ENCODE peak calls at places on chromosome 5, in six cellular contexts. One of them, this sample, is unnamed.

GRCh38 chr5:34412769-34413168 is 243.4 kb upstream of the RAI14 start:
- DNase-seq in heart left ventricle: no peak
- DNase-seq in psoas muscle: no peak
- DNase-seq in transverse colon: no peak
- DNase-seq in epithelial cell of esophagus: no peak
- DNase-seq in cardiac fibroblast: no peak
- DNase-seq in this sample: no peak

GRCh38 chr5:174481737-174482136 is 242.6 kb upstream of the MSX2 start:
- DNase-seq in epithelial cell of esophagus: no peak
- DNase-seq in heart left ventricle: no peak
- DNase-seq in cardiac fibroblast: no peak
- DNase-seq in psoas muscle: no peak
- DNase-seq in transverse colon: no peak
- DNase-seq in this sample: no peak

GRCh38 chr5:54329731-54330709 is 19.6 kb upstream of the ARL15 start:
- DNase-seq in cardiac fibroblast: peak; percentile 79
- DNase-seq in transverse colon: no peak
- DNase-seq in epithelial cell of esophagus: peak; percentile 83
- DNase-seq in psoas muscle: no peak
- DNase-seq in heart left ventricle: no peak
- DNase-seq in this sample: peak; percentile 85

GRCh38 chr5:57783693-57784092 is 301.1 kb upstream of the ACTBL2 start:
- DNase-seq in epithelial cell of esophagus: no peak
- DNase-seq in transverse colon: no peak
- DNase-seq in heart left ventricle: no peak
- DNase-seq in cardiac fibroblast: peak; percentile 24
- DNase-seq in psoas muscle: no peak
- DNase-seq in this sample: no peak

GRCh38 chr5:90305022-90305720 is 104.4 kb downstream of the CETN3 start:
- DNase-seq in epithelial cell of esophagus: no peak
- DNase-seq in psoas muscle: no peak
- DNase-seq in cardiac fibroblast: no peak
- DNase-seq in heart left ventricle: no peak
- DNase-seq in transverse colon: no peak
- DNase-seq in this sample: no peak

GRCh38 chr5:119373449-119373858 is 17.6 kb downstream of the TNFAIP8 start:
- DNase-seq in psoas muscle: no peak
- DNase-seq in heart left ventricle: no peak
- DNase-seq in epithelial cell of esophagus: no peak
- DNase-seq in cardiac fibroblast: no peak
- DNase-seq in transverse colon: no peak
- DNase-seq in this sample: no peak

GRCh38 chr5:431001-431710 is 11.8 kb upstream of the EXOC3 start:
- DNase-seq in transverse colon: peak; percentile 69
- DNase-seq in heart left ventricle: peak; percentile 62
- DNase-seq in epithelial cell of esophagus: peak; percentile 26
- DNase-seq in cardiac fibroblast: peak; percentile 59
- DNase-seq in psoas muscle: no peak
- DNase-seq in this sample: no peak

GRCh38 chr5:178305801-178306200 is 73.2 kb upstream of the PHYKPL start:
- DNase-seq in epithelial cell of esophagus: no peak
- DNase-seq in transverse colon: no peak
- DNase-seq in psoas muscle: no peak
- DNase-seq in cardiac fibroblast: no peak
- DNase-seq in heart left ventricle: no peak
- DNase-seq in this sample: no peak

GRCh38 chr5:31463341-31463740 is 68.6 kb downstream of the DROSHA start:
- DNase-seq in epithelial cell of esophagus: no peak
- DNase-seq in heart left ventricle: no peak
- DNase-seq in psoas muscle: no peak
- DNase-seq in cardiac fibroblast: peak; percentile 45
- DNase-seq in transverse colon: no peak
- DNase-seq in this sample: no peak

GRCh38 chr5:67166460-67166871 is 30.1 kb downstream of the CD180 start:
- DNase-seq in transverse colon: peak; percentile 70
- DNase-seq in heart left ventricle: peak; percentile 84
- DNase-seq in cardiac fibroblast: no peak
- DNase-seq in psoas muscle: peak; percentile 66
- DNase-seq in epithelial cell of esophagus: peak; percentile 30
- DNase-seq in this sample: no peak

GRCh38 chr5:37814699-37815098 is 25.1 kb downstream of the GDNF start:
- DNase-seq in heart left ventricle: no peak
- DNase-seq in epithelial cell of esophagus: peak; percentile 81
- DNase-seq in transverse colon: no peak
- DNase-seq in cardiac fibroblast: no peak
- DNase-seq in psoas muscle: no peak
- DNase-seq in this sample: peak; percentile 58

GRCh38 chr5:123134653-123135181 is 45.7 kb downstream of the PRDM6 start:
- DNase-seq in cardiac fibroblast: no peak
- DNase-seq in transverse colon: no peak
- DNase-seq in heart left ventricle: no peak
- DNase-seq in psoas muscle: no peak
- DNase-seq in epithelial cell of esophagus: no peak
- DNase-seq in this sample: no peak

GRCh38 chr5:113122053-113122452 is 145.5 kb downstream of the DCP2 start:
- DNase-seq in cardiac fibroblast: peak; percentile 89
- DNase-seq in psoas muscle: peak; percentile 55
- DNase-seq in heart left ventricle: no peak
- DNase-seq in transverse colon: no peak
- DNase-seq in epithelial cell of esophagus: peak; percentile 93
- DNase-seq in this sample: no peak

GRCh38 chr5:40853632-40854192 is 12.5 kb downstream of the CARD6 start:
- DNase-seq in transverse colon: no peak
- DNase-seq in epithelial cell of esophagus: peak; percentile 39
- DNase-seq in heart left ventricle: no peak
- DNase-seq in cardiac fibroblast: no peak
- DNase-seq in psoas muscle: no peak
- DNase-seq in this sample: no peak

GRCh38 chr5:90446961-90447360 is 27.6 kb downstream of the MBLAC2 start:
- DNase-seq in transverse colon: no peak
- DNase-seq in psoas muscle: no peak
- DNase-seq in heart left ventricle: no peak
- DNase-seq in cardiac fibroblast: peak; percentile 58
- DNase-seq in epithelial cell of esophagus: no peak
- DNase-seq in this sample: no peak

GRCh38 chr5:115262405-115263247 is at the start of gene PGGT1B:
- DNase-seq in psoas muscle: peak; percentile 77
- DNase-seq in transverse colon: peak; percentile 77
- DNase-seq in cardiac fibroblast: peak; percentile 73
- DNase-seq in heart left ventricle: peak; percentile 88
- DNase-seq in epithelial cell of esophagus: peak; percentile 63
- DNase-seq in this sample: peak; percentile 41

GRCh38 chr5:170265527-170265926 is 32.0 kb downstream of the LCP2 start:
- DNase-seq in heart left ventricle: no peak
- DNase-seq in transverse colon: no peak
- DNase-seq in epithelial cell of esophagus: no peak
- DNase-seq in cardiac fibroblast: peak; percentile 50
- DNase-seq in psoas muscle: peak; percentile 30
- DNase-seq in this sample: no peak

GRCh38 chr5:50550274-50550673 is 109.2 kb upstream of the EMB start:
- DNase-seq in heart left ventricle: no peak
- DNase-seq in epithelial cell of esophagus: no peak
- DNase-seq in psoas muscle: no peak
- DNase-seq in transverse colon: no peak
- DNase-seq in cardiac fibroblast: no peak
- DNase-seq in this sample: no peak

GRCh38 chr5:100667021-100667671 is 132.0 kb downstream of the FAM174A start:
- DNase-seq in cardiac fibroblast: peak; percentile 87
- DNase-seq in epithelial cell of esophagus: peak; percentile 93
- DNase-seq in psoas muscle: no peak
- DNase-seq in transverse colon: no peak
- DNase-seq in heart left ventricle: no peak
- DNase-seq in this sample: no peak

GRCh38 chr5:42268630-42269029 is 154.6 kb upstream of the GHR start:
- DNase-seq in epithelial cell of esophagus: peak; percentile 5
- DNase-seq in heart left ventricle: no peak
- DNase-seq in cardiac fibroblast: no peak
- DNase-seq in psoas muscle: no peak
- DNase-seq in transverse colon: no peak
- DNase-seq in this sample: no peak

GRCh38 chr5:172504736-172505402 is 50.5 kb upstream of the SH3PXD2B start:
- DNase-seq in psoas muscle: peak; percentile 40
- DNase-seq in transverse colon: peak; percentile 19
- DNase-seq in epithelial cell of esophagus: no peak
- DNase-seq in heart left ventricle: peak; percentile 69
- DNase-seq in cardiac fibroblast: peak; percentile 85
- DNase-seq in this sample: no peak

GRCh38 chr5:93581738-93582414 is 857 bp upstream of the NR2F1-AS1 start:
- DNase-seq in psoas muscle: no peak
- DNase-seq in epithelial cell of esophagus: peak; percentile 34
- DNase-seq in transverse colon: no peak
- DNase-seq in cardiac fibroblast: peak; percentile 86
- DNase-seq in heart left ventricle: no peak
- DNase-seq in this sample: no peak

GRCh38 chr5:178380086-178380485 is 147.5 kb upstream of the PHYKPL start:
- DNase-seq in cardiac fibroblast: no peak
- DNase-seq in transverse colon: no peak
- DNase-seq in heart left ventricle: peak; percentile 7
- DNase-seq in psoas muscle: no peak
- DNase-seq in epithelial cell of esophagus: no peak
- DNase-seq in this sample: no peak

GRCh38 chr5:61394078-61394701 is 62.1 kb downstream of the ZSWIM6 start:
- DNase-seq in psoas muscle: no peak
- DNase-seq in heart left ventricle: no peak
- DNase-seq in cardiac fibroblast: no peak
- DNase-seq in transverse colon: no peak
- DNase-seq in epithelial cell of esophagus: no peak
- DNase-seq in this sample: no peak

GRCh38 chr5:34652916-34653315 is 3.2 kb upstream of the RAI14 start:
- DNase-seq in psoas muscle: no peak
- DNase-seq in cardiac fibroblast: peak; percentile 80
- DNase-seq in epithelial cell of esophagus: no peak
- DNase-seq in heart left ventricle: no peak
- DNase-seq in transverse colon: no peak
- DNase-seq in this sample: no peak

GRCh38 chr5:98750693-98751092 is 22.8 kb upstream of the RGMB start:
- DNase-seq in psoas muscle: no peak
- DNase-seq in heart left ventricle: no peak
- DNase-seq in transverse colon: no peak
- DNase-seq in cardiac fibroblast: peak; percentile 38
- DNase-seq in epithelial cell of esophagus: peak; percentile 40
- DNase-seq in this sample: no peak
- TF ChIP-seq CTCF in psoas muscle: no peak
- TF ChIP-seq CTCF in heart left ventricle: peak; percentile 15
- TF ChIP-seq CTCF in transverse colon: peak; percentile 23
- TF ChIP-seq CTCF in cardiac fibroblast: peak; percentile 57
- TF ChIP-seq CTCF in epithelial cell of esophagus: peak; percentile 60
- TF ChIP-seq CTCF in this sample: peak; percentile 39

DNA sequence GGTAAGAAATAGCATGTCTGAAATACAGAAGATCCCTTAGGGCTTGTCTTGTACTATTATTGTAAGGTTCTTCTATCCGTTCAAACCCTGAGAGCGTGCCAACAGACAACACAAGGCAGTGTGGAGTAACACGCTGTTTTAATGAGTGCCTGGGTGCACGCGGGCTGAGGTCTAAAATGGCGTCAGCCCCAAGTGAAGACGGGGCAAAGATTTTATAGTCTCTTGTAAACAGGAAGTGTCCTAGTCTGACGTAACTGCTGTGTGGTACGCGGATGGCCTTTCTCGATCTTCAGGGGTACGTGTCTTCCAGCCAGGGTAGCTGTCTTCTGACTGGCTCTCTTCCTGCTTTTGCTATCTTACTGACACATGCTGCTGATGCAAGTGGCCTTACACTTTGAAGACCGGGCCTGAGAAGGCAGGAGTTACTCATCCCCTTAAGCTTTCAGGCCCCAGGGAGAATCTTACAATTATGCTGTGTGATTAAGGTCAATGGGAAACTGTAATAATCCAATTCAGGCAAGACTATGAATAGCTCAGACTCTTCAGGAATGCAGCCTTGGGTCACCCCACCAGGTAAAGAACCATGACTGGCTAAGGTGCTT is 1812.0 kb upstream of the CDH9 start:
- DNase-seq in heart left ventricle: no peak
- DNase-seq in transverse colon: no peak
- DNase-seq in epithelial cell of esophagus: peak; percentile 58
- DNase-seq in psoas muscle: no peak
- DNase-seq in cardiac fibroblast: no peak
- DNase-seq in this sample: no peak
- H3K4me3 ChIP-seq in heart left ventricle: no peak overlapping the region
- H3K4me3 ChIP-seq in transverse colon: no peak overlapping the region
- H3K4me3 ChIP-seq in epithelial cell of esophagus: no peak overlapping the region
- H3K4me3 ChIP-seq in psoas muscle: no peak overlapping the region
- H3K4me3 ChIP-seq in cardiac fibroblast: no peak overlapping the region
- H3K4me3 ChIP-seq in this sample: no peak overlapping the region

DNA sequence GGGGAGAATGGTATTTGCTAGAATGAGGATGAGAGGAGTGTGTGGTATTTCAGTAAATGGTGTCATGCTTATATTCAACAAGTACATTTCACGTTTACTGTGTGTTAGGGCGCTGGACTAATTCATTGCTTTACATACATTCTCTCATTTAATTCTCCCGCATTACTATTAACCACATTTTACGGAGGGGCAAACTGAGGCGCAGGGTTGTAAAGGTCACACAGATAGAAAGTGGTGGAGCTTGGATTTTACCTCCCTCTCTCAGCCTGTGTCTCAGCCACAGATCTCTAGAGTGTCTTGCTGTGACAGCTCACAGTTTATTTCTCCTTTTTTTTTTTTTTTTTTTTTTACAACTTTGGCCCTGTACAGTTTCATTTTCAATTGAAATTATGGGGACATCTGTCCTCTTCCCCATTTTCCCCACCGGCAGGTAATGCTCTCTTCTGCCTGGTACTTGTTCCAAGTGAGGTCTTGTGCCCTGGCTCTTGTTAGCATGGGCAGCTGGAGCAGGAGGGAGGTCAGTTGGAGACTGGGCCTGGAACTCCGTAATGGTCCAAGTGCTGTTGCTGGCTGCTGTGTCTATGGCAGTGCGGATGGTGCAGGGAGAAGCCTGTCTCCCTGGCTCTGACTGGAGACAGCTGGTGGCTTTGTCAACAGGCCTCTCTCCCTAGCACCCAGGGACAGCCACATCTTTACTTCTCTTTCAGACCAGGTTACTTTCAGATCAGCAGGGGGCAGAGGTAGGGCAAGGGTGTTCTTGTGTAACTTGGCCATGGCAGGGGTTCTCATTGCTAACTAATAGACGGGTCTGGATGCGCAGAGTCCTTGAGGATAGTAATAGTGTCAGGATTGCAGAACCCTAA is 20.5 kb upstream of the NDST1 start:
- DNase-seq in psoas muscle: peak; percentile 49
- DNase-seq in heart left ventricle: no peak
- DNase-seq in cardiac fibroblast: peak; percentile 51
- DNase-seq in epithelial cell of esophagus: peak; percentile 72
- DNase-seq in transverse colon: peak; percentile 46
- DNase-seq in this sample: no peak
- TF ChIP-seq CTCF in psoas muscle: peak; percentile 13
- TF ChIP-seq CTCF in heart left ventricle: peak; percentile 32
- TF ChIP-seq CTCF in cardiac fibroblast: peak; percentile 30
- TF ChIP-seq CTCF in epithelial cell of esophagus: no peak
- TF ChIP-seq CTCF in transverse colon: no peak
- TF ChIP-seq CTCF in this sample: no peak

DNA sequence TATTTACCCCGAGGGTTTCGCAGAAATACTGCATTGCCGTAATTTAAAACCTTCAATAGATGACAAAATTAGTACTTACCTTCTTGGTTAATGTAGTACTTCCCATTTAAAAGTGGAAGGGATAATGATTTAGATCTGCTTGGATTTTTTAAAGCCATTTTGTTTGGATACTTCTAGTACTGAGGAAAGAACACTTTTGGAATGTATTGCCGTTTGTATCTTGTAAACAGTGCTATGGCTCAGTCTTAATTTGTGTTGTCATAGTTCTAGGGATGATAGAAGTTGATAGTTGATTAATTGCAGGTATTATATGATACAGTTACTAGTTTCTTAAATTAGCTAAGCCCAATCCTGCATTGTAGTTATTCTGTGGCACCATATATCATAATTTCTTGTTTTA is 33.1 kb downstream of the TNPO1 start:
- DNase-seq in cardiac fibroblast: no peak
- DNase-seq in heart left ventricle: no peak
- DNase-seq in transverse colon: no peak
- DNase-seq in psoas muscle: no peak
- DNase-seq in epithelial cell of esophagus: no peak
- DNase-seq in this sample: no peak
- H3K4me3 ChIP-seq in cardiac fibroblast: peak overlapping the region; percentile 61
- H3K4me3 ChIP-seq in heart left ventricle: peak overlapping the region; percentile 84
- H3K4me3 ChIP-seq in transverse colon: peak overlapping the region; percentile 68
- H3K4me3 ChIP-seq in psoas muscle: peak overlapping the region; percentile 81
- H3K4me3 ChIP-seq in epithelial cell of esophagus: peak overlapping the region; percentile 51
- H3K4me3 ChIP-seq in this sample: peak overlapping the region; percentile 82

This sample was measured in HFF-Myc.